ENCODE peak calls at places on chromosome 14, in nine cellular contexts. One of them, this sample, is unnamed.

GRCh38 chr14:77808250-77808649 is 8.3 kb downstream of the ADCK1 start:
- DNase-seq in H4: no peak
- DNase-seq in progenitor cell of endocrine pancreas: no peak
- DNase-seq in ovary: no peak
- DNase-seq in astrocyte of the spinal cord: no peak
- DNase-seq in stimulated activated CD4-positive, alpha-beta T cell treated with anti-CD3 and anti-CD28 coated beads, Interleukin-2, amount 100 ng/mL, for 4 hours: no peak
- DNase-seq in endothelial cell: no peak
- DNase-seq in aorta: no peak
- DNase-seq in hepatic stellate cell: no peak
- DNase-seq in this sample: no peak

GRCh38 chr14:100106260-100106659 is 41.0 kb downstream of the EVL start:
- DNase-seq in H4: no peak
- DNase-seq in endothelial cell: no peak
- DNase-seq in hepatic stellate cell: no peak
- DNase-seq in astrocyte of the spinal cord: no peak
- DNase-seq in progenitor cell of endocrine pancreas: no peak
- DNase-seq in aorta: no peak
- DNase-seq in ovary: no peak
- DNase-seq in stimulated activated CD4-positive, alpha-beta T cell treated with anti-CD3 and anti-CD28 coated beads, Interleukin-2, amount 100 ng/mL, for 4 hours: no peak
- DNase-seq in this sample: no peak

GRCh38 chr14:78709795-78710569 is 539.8 kb downstream of the NRXN3 start:
- DNase-seq in stimulated activated CD4-positive, alpha-beta T cell treated with anti-CD3 and anti-CD28 coated beads, Interleukin-2, amount 100 ng/mL, for 4 hours: no peak
- DNase-seq in progenitor cell of endocrine pancreas: no peak
- DNase-seq in endothelial cell: no peak
- DNase-seq in astrocyte of the spinal cord: no peak
- DNase-seq in H4: no peak
- DNase-seq in aorta: no peak
- DNase-seq in ovary: no peak
- DNase-seq in hepatic stellate cell: no peak
- DNase-seq in this sample: no peak

GRCh38 chr14:63438065-63438757 is 105.0 kb downstream of the PPP2R5E start:
- DNase-seq in progenitor cell of endocrine pancreas: no peak
- DNase-seq in aorta: peak
- DNase-seq in H4: peak
- DNase-seq in endothelial cell: no peak
- DNase-seq in hepatic stellate cell: peak
- DNase-seq in ovary: peak
- DNase-seq in stimulated activated CD4-positive, alpha-beta T cell treated with anti-CD3 and anti-CD28 coated beads, Interleukin-2, amount 100 ng/mL, for 4 hours: peak
- DNase-seq in astrocyte of the spinal cord: peak
- DNase-seq in this sample: peak

GRCh38 chr14:93274055-93274806 is 58.6 kb downstream of the BTBD7 start:
- DNase-seq in astrocyte of the spinal cord: no peak
- DNase-seq in ovary: no peak
- DNase-seq in H4: no peak
- DNase-seq in progenitor cell of endocrine pancreas: no peak
- DNase-seq in stimulated activated CD4-positive, alpha-beta T cell treated with anti-CD3 and anti-CD28 coated beads, Interleukin-2, amount 100 ng/mL, for 4 hours: no peak
- DNase-seq in hepatic stellate cell: no peak
- DNase-seq in endothelial cell: no peak
- DNase-seq in aorta: no peak
- DNase-seq in this sample: no peak

GRCh38 chr14:56295743-56296142 is 177.5 kb downstream of the PELI2 start:
- DNase-seq in hepatic stellate cell: no peak
- DNase-seq in aorta: no peak
- DNase-seq in astrocyte of the spinal cord: no peak
- DNase-seq in stimulated activated CD4-positive, alpha-beta T cell treated with anti-CD3 and anti-CD28 coated beads, Interleukin-2, amount 100 ng/mL, for 4 hours: no peak
- DNase-seq in progenitor cell of endocrine pancreas: no peak
- DNase-seq in ovary: no peak
- DNase-seq in H4: no peak
- DNase-seq in endothelial cell: no peak
- DNase-seq in this sample: peak

GRCh38 chr14:63542231-63542999 is 762 bp downstream of the PPP2R5E start:
- DNase-seq in progenitor cell of endocrine pancreas: peak
- DNase-seq in hepatic stellate cell: peak
- DNase-seq in H4: no peak
- DNase-seq in astrocyte of the spinal cord: no peak
- DNase-seq in endothelial cell: peak
- DNase-seq in aorta: no peak
- DNase-seq in stimulated activated CD4-positive, alpha-beta T cell treated with anti-CD3 and anti-CD28 coated beads, Interleukin-2, amount 100 ng/mL, for 4 hours: no peak
- DNase-seq in ovary: no peak
- DNase-seq in this sample: peak

GRCh38 chr14:37232907-37233481 is 35.3 kb downstream of the MIPOL1 start:
- DNase-seq in astrocyte of the spinal cord: peak
- DNase-seq in ovary: no peak
- DNase-seq in progenitor cell of endocrine pancreas: no peak
- DNase-seq in aorta: no peak
- DNase-seq in stimulated activated CD4-positive, alpha-beta T cell treated with anti-CD3 and anti-CD28 coated beads, Interleukin-2, amount 100 ng/mL, for 4 hours: no peak
- DNase-seq in H4: peak
- DNase-seq in endothelial cell: peak
- DNase-seq in hepatic stellate cell: peak
- DNase-seq in this sample: peak

GRCh38 chr14:62304172-62304571 is 542.0 kb downstream of the SNAPC1 start:
- DNase-seq in stimulated activated CD4-positive, alpha-beta T cell treated with anti-CD3 and anti-CD28 coated beads, Interleukin-2, amount 100 ng/mL, for 4 hours: no peak
- DNase-seq in H4: no peak
- DNase-seq in astrocyte of the spinal cord: no peak
- DNase-seq in endothelial cell: no peak
- DNase-seq in hepatic stellate cell: no peak
- DNase-seq in aorta: no peak
- DNase-seq in progenitor cell of endocrine pancreas: no peak
- DNase-seq in ovary: no peak
- DNase-seq in this sample: no peak

GRCh38 chr14:75561013-75561432 is 17.4 kb upstream of the FLVCR2 start:
- DNase-seq in astrocyte of the spinal cord: peak
- DNase-seq in aorta: peak
- DNase-seq in endothelial cell: peak
- DNase-seq in hepatic stellate cell: peak
- DNase-seq in progenitor cell of endocrine pancreas: peak
- DNase-seq in stimulated activated CD4-positive, alpha-beta T cell treated with anti-CD3 and anti-CD28 coated beads, Interleukin-2, amount 100 ng/mL, for 4 hours: no peak
- DNase-seq in ovary: peak
- DNase-seq in H4: peak
- DNase-seq in this sample: peak

GRCh38 chr14:70640938-70641547 is 673 bp upstream of the TTC9 start:
- DNase-seq in progenitor cell of endocrine pancreas: no peak
- DNase-seq in H4: peak
- DNase-seq in aorta: peak
- DNase-seq in stimulated activated CD4-positive, alpha-beta T cell treated with anti-CD3 and anti-CD28 coated beads, Interleukin-2, amount 100 ng/mL, for 4 hours: peak
- DNase-seq in hepatic stellate cell: peak
- DNase-seq in astrocyte of the spinal cord: peak
- DNase-seq in endothelial cell: peak
- DNase-seq in ovary: no peak
- DNase-seq in this sample: peak

GRCh38 chr14:72515779-72516770 is 377.8 kb downstream of the DPF3 start:
- DNase-seq in stimulated activated CD4-positive, alpha-beta T cell treated with anti-CD3 and anti-CD28 coated beads, Interleukin-2, amount 100 ng/mL, for 4 hours: no peak
- DNase-seq in aorta: no peak
- DNase-seq in endothelial cell: no peak
- DNase-seq in ovary: no peak
- DNase-seq in progenitor cell of endocrine pancreas: no peak
- DNase-seq in hepatic stellate cell: no peak
- DNase-seq in H4: peak
- DNase-seq in astrocyte of the spinal cord: peak
- DNase-seq in this sample: no peak

This sample was measured in RWPE1.